ENCODE peak calls at places on chromosomes 3 and 15, in five cellular contexts. Z is pancreas; G is activated gamma-delta T cell treated with anti-CD3 and anti-CD28 coated beads, Interleukin-2, amount 50 U/mL, for 16 hours; Y is T-helper 9 cell; F is mucosa of descending colon. Q is an unnamed sample.

GRCh38 chr3:196559826-196560225 is 8.5 kb downstream of the WDR53 start:
- DNase-seq in F (no peak), G (no peak), Y (no peak), Z (no peak), Q (no peak)

GRCh38 chr3:196544491-196544992 is 23.8 kb downstream of the WDR53 start:
- DNase-seq in Z (no peak), Y (no peak), F (no peak), G (no peak), Q (no peak)

GRCh38 chr3:24253336-24253735 is 241.3 kb downstream of the THRB start:
- DNase-seq in G (no peak), Y (no peak), Z (no peak), F (no peak), Q (no peak)

GRCh38 chr15:69930754-69931153 is 167.0 kb downstream of the TLE3 start:
- DNase-seq in Y (no peak), G (no peak), F (no peak), Z (no peak), Q (no peak)

GRCh38 chr3:17322106-17322793 is 420.2 kb downstream of the TBC1D5 start:
- DNase-seq in Z (no peak), Y (no peak), F (no peak), G (no peak), Q (no peak)

GRCh38 chr3:131957511-131957910 is 77.3 kb downstream of the CPNE4 start:
- DNase-seq in Y (no peak), G (no peak), Z (no peak), F (no peak), Q (no peak)

GRCh38 chr15:98681061-98681460 is 32.7 kb downstream of the IGF1R start:
- DNase-seq in F (no peak), Y (no peak), G (no peak), Z (no peak), Q (no peak)

GRCh38 chr3:158339638-158340037 is 229.7 kb downstream of the RSRC1 start:
- DNase-seq in Y (no peak), F (no peak), Z (no peak), G (no peak), Q (no peak)

GRCh38 chr15:37789881-37790280 is 144.6 kb upstream of the TMCO5A start:
- DNase-seq in G (no peak), F (no peak), Y (no peak), Z (no peak), Q (no peak)

GRCh38 chr3:133256787-133257483 is 142.9 kb upstream of the BFSP2 start:
- DNase-seq in G (no peak), Y (no peak), Z (no peak), F (no peak), Q (no peak)

GRCh38 chr3:52046186-52046913 is 10.0 kb downstream of the DUSP7 start:
- DNase-seq in Z (no peak), F (no peak), G (no peak), Y (no peak), Q (no peak)

GRCh38 chr15:43103939-43104338 is 1.9 kb downstream of the UBR1 start:
- DNase-seq in G (no peak), F (no peak), Y (no peak), Z (no peak), Q (no peak)

GRCh38 chr3:169091196-169091595 is 572.3 kb downstream of the MECOM start:
- DNase-seq in Z (no peak), G (no peak), F (no peak), Y (no peak), Q (no peak)

GRCh38 chr3:29591579-29591978 is 310.7 kb downstream of the RBMS3 start:
- DNase-seq in Z (no peak), G (no peak), Y (no peak), F (no peak), Q (no peak)

Q was measured in NCI-H446.